ENCODE peak calls at places on chromosomes 3 and 15, in six cellular contexts. Z, Y, U, H, P and R are unnamed samples.

GRCh38 chr15:69595009-69595825 is 142.6 kb downstream of the RPLP1 start:
- DNase-seq in U (no peak), Y (no peak), H (peak; percentile 81), Z (no peak), P (no peak), R (no peak)

GRCh38 chr3:125139386-125139785 is 73.2 kb downstream of the SLC12A8 start:
- DNase-seq in Z (no peak), U (no peak), P (no peak), H (no peak), Y (no peak), R (no peak)

GRCh38 chr15:26355671-26356070 is 417.2 kb downstream of the GABRB3 start:
- DNase-seq in H (no peak), Z (no peak), U (no peak), Y (no peak), P (no peak), R (no peak)

GRCh38 chr15:82105458-82106205 is 59.8 kb upstream of the MEX3B start:
- DNase-seq in Z (no peak), Y (peak; percentile 44), P (no peak), H (no peak), U (peak; percentile 78), R (peak; percentile 39)

GRCh38 chr15:55267401-55268053 is 22.1 kb downstream of the RAB27A start:
- DNase-seq in H (peak; percentile 79), U (peak; percentile 74), Z (no peak), P (no peak), Y (no peak), R (no peak)

GRCh38 chr3:155031191-155031590 is 48.9 kb upstream of the MME start:
- DNase-seq in P (peak; percentile 3), H (no peak), U (peak; percentile 42), Z (no peak), Y (no peak), R (no peak)

GRCh38 chr3:170740726-170741591 is 129.0 kb downstream of the RPL22L1 start:
- DNase-seq in Z (peak; percentile 68), P (no peak), H (no peak), Y (peak; percentile 80), U (peak; percentile 72), R (peak; percentile 84)

GRCh38 chr3:159860269-159860668 is 128.4 kb upstream of the IL12A start:
- DNase-seq in Y (no peak), Z (no peak), H (no peak), U (no peak), P (no peak), R (peak; percentile 51)

GRCh38 chr3:57559526-57559925 is 3.5 kb downstream of the PDE12 start:
- DNase-seq in P (no peak), Z (no peak), U (peak; percentile 52), H (no peak), Y (no peak), R (no peak)

GRCh38 chr3:104831076-104831475 is 535.6 kb upstream of the ALCAM start:
- DNase-seq in H (no peak), Y (no peak), U (peak; percentile 18), P (no peak), Z (no peak), R (no peak)

GRCh38 chr3:106814231-106814630 is 563.0 kb upstream of the CCDC54 start:
- DNase-seq in Y (no peak), U (no peak), Z (no peak), H (peak; percentile 28), P (no peak), R (no peak)

GRCh38 chr15:99416191-99417188 is 149.3 kb upstream of the MEF2A start:
- DNase-seq in P (no peak), U (no peak), H (no peak), Z (no peak), Y (no peak), R (no peak)

GRCh38 chr3:192128922-192129321 is 598.4 kb downstream of the FGF12 start:
- DNase-seq in Y (no peak), H (no peak), P (no peak), Z (no peak), U (no peak), R (no peak)

GRCh38 chr3:64188810-64189560 is 36.3 kb downstream of the PRICKLE2 start:
- DNase-seq in Z (no peak), H (no peak), U (peak; percentile 97), Y (peak; percentile 99), P (no peak), R (peak; percentile 93)

GRCh38 chr3:42732829-42733459 is 30.3 kb upstream of the HHATL start:
- DNase-seq in P (no peak), Y (no peak), U (no peak), H (no peak), Z (no peak), R (no peak)

GRCh38 chr3:25463850-25464418 is 35.9 kb downstream of the RARB start:
- DNase-seq in H (no peak), P (peak; percentile 3), Y (no peak), Z (no peak), U (no peak), R (no peak)

GRCh38 chr3:40377822-40378221 is 9.2 kb upstream of the ENTPD3 start:
- DNase-seq in Z (no peak), P (no peak), U (no peak), Y (no peak), H (no peak), R (no peak)

GRCh38 chr3:71784914-71785593 is at the start of gene PROK2:
- DNase-seq in Y (no peak), U (no peak), H (peak; percentile 54), P (no peak), Z (peak; percentile 76), R (no peak)

GRCh38 chr15:31374489-31374888 is 47.9 kb downstream of the KLF13 start:
- DNase-seq in Y (no peak), Z (no peak), P (no peak), H (no peak), U (no peak), R (no peak)

GRCh38 chr3:71423151-71423906 is 160.2 kb downstream of the FOXP1 start:
- DNase-seq in H (no peak), Y (peak; percentile 98), P (no peak), Z (no peak), U (no peak), R (peak; percentile 99)

GRCh38 chr3:56923546-56924224 is 121.9 kb upstream of the ARHGEF3 start:
- DNase-seq in H (no peak), Z (no peak), U (peak; percentile 35), P (no peak), Y (peak; percentile 81), R (peak; percentile 66)

GRCh38 chr3:175266478-175266877 is 407.3 kb downstream of the NAALADL2 start:
- DNase-seq in P (no peak), Z (no peak), H (no peak), U (peak; percentile 78), Y (peak; percentile 79), R (peak; percentile 53)

GRCh38 chr15:48800811-48801460 is 9.9 kb downstream of the CEP152 start:
- DNase-seq in U (peak; percentile 43), P (peak; percentile 27), Y (peak; percentile 55), Z (no peak), H (no peak), R (peak; percentile 43)

GRCh38 chr3:13290941-13291340 is 129.2 kb downstream of the NUP210 start:
- DNase-seq in P (no peak), U (no peak), Z (no peak), Y (no peak), H (no peak), R (no peak)

DNA sequence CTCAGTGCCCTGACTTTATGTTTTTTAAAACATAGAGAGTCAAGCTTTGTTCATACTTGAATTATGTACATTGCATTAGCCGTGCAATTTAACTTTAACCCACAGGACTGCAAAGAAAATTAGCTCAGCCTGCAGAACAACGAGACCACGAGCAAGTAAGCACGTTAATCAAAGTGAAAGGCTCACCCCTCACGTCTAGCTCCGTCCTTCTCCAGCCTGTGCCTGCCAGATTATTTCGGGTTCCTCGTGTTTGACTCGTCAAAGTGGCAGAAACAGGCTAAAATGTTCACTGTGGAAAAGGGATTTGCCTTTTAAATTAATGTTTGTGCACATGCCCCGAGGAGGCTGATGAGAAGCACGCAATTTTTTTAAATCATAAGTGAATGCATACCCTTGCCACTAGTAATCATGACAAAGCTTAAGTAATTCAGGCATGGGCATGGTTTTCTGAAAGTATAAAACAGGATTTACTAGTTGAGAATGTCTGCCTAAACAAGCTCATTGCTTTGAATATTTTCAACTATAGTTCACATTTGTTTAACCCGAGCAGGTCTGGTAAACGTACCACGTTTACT is 15.3 kb downstream of the ZBTB38 start:
- DNase-seq in U (peak; percentile 67), H (no peak), Y (peak; percentile 86), P (no peak), Z (no peak), R (peak; percentile 88)
- H3K4me3 ChIP-seq in U (peak overlapping the region; percentile 44), H (peak overlapping the region; percentile 25), Y (no peak overlapping the region), P (no peak overlapping the region), Z (peak overlapping the region; percentile 36), R (peak overlapping the region; percentile 22)

GRCh38 chr3:4492240-4493007 is 724 bp upstream of the ITPR1 start:
- DNase-seq in Y (peak; percentile 86), P (peak; percentile 50), H (peak; percentile 74), U (peak; percentile 58), Z (peak; percentile 84), R (peak; percentile 89)
- TF ChIP-seq CTCF in Y (peak; percentile 2), P (no peak), H (no peak), U (no peak), Z (no peak), R (no peak)

GRCh38 chr3:149830902-149831301 is 17.9 kb downstream of the RNF13 start:
- DNase-seq in Y (no peak), P (no peak), H (no peak), Z (no peak), U (no peak), R (no peak)

GRCh38 chr3:149828390-149828789 is 15.4 kb downstream of the RNF13 start:
- DNase-seq in Y (no peak), H (no peak), U (no peak), Z (no peak), P (no peak), R (no peak)

GRCh38 chr3:149831321-149831720 is 18.3 kb downstream of the RNF13 start:
- DNase-seq in U (no peak), H (no peak), Y (no peak), P (no peak), Z (no peak), R (no peak)

GRCh38 chr3:149833241-149833640 is 20.2 kb downstream of the RNF13 start:
- DNase-seq in H (no peak), P (no peak), Z (no peak), Y (no peak), U (no peak), R (no peak)

GRCh38 chr3:149832086-149832485 is 19.1 kb downstream of the RNF13 start:
- DNase-seq in P (no peak), H (no peak), U (peak; percentile 53), Z (no peak), Y (no peak), R (no peak)
- H3K4me3 ChIP-seq in P (no peak overlapping the region), H (no peak overlapping the region), U (no peak overlapping the region), Z (no peak overlapping the region), Y (no peak overlapping the region), R (no peak overlapping the region)

GRCh38 chr3:194984624-194985023 is 286.3 kb downstream of the XXYLT1 start:
- DNase-seq in P (no peak), U (no peak), Y (no peak), Z (no peak), H (no peak), R (no peak)

GRCh38 chr3:194984026-194984425 is 286.9 kb downstream of the XXYLT1 start:
- DNase-seq in Y (no peak), H (no peak), Z (no peak), U (no peak), P (no peak), R (no peak)

GRCh38 chr3:194986208-194987043 is 284.5 kb downstream of the XXYLT1 start:
- DNase-seq in Z (no peak), U (no peak), P (no peak), H (peak; percentile 73), Y (peak; percentile 98), R (peak; percentile 99)

GRCh38 chr3:194983620-194984019 is 287.3 kb downstream of the XXYLT1 start:
- DNase-seq in H (no peak), Z (no peak), Y (no peak), U (no peak), P (no peak), R (no peak)

GRCh38 chr3:194985031-194985578 is 285.9 kb downstream of the XXYLT1 start:
- DNase-seq in U (peak; percentile 47), P (no peak), Z (peak; percentile 91), H (peak; percentile 78), Y (peak; percentile 57), R (peak; percentile 79)
- TF ChIP-seq CTCF in U (peak; percentile 41), P (no peak), Z (peak; percentile 24), H (peak; percentile 40), Y (peak; percentile 54), R (peak; percentile 53)